ENCODE peak calls at places on chromosome 19, in five cellular contexts. N, O, I, Z and S are unnamed samples.

GRCh38 chr19:47158367-47158791 is 27.7 kb downstream of the SAE1 start:
- DNase-seq in N (no peak), O (no peak), I (no peak), Z (no peak), S (no peak)

GRCh38 chr19:58466760-58467589 is at the start of gene ZNF324:
- DNase-seq in N (peak), O (peak), I (peak), Z (peak), S (peak)

GRCh38 chr19:3176715-3177501 is 1.7 kb upstream of the S1PR4 start:
- DNase-seq in N (no peak), O (peak), I (peak), Z (peak), S (peak)

GRCh38 chr19:49157445-49158224 is at the start of gene TRPM4:
- DNase-seq in N (peak), O (peak), I (no peak), Z (peak), S (peak)

GRCh38 chr19:38385804-38386257 is 2.0 kb downstream of the GGN start:
- DNase-seq in N (no peak), O (no peak), I (no peak), Z (no peak), S (peak)

GRCh38 chr19:49790866-49791265 is 22.2 kb downstream of the FUZ start:
- DNase-seq in N (no peak), O (no peak), I (no peak), Z (peak), S (peak)

GRCh38 chr19:48487544-48487943 is 18.4 kb downstream of the CYTH2 start:
- DNase-seq in N (no peak), O (no peak), I (no peak), Z (no peak), S (peak)

GRCh38 chr19:46823049-46823448 is 27.6 kb downstream of the AP2S1 start:
- DNase-seq in N (no peak), O (no peak), I (no peak), Z (no peak), S (no peak)

GRCh38 chr19:8311461-8312260 is 3.5 kb upstream of the CD320 start:
- DNase-seq in N (no peak), O (peak), I (no peak), Z (no peak), S (no peak)

GRCh38 chr19:13979224-13979623 is 26.9 kb downstream of the RFX1 start:
- DNase-seq in N (no peak), O (no peak), I (no peak), Z (no peak), S (no peak)

GRCh38 chr19:35397064-35397463 is 26.2 kb downstream of the GPR42 start:
- DNase-seq in N (no peak), O (no peak), I (no peak), Z (no peak), S (no peak)

GRCh38 chr19:1944916-1945561 is 4.1 kb downstream of the CSNK1G2 start:
- DNase-seq in N (no peak), O (no peak), I (no peak), Z (no peak), S (no peak)

GRCh38 chr19:41457241-41457640 is 14.3 kb downstream of the ERICH4 start:
- DNase-seq in N (no peak), O (no peak), I (no peak), Z (no peak), S (no peak)

GRCh38 chr19:41324921-41325639 is 15.1 kb downstream of the CCDC97 start:
- DNase-seq in N (no peak), O (peak), I (no peak), Z (peak), S (peak)

GRCh38 chr19:29841559-29842367 is 30.0 kb downstream of the CCNE1 start:
- DNase-seq in N (no peak), O (no peak), I (no peak), Z (peak), S (no peak)

GRCh38 chr19:6239871-6240676 is 39.7 kb downstream of the MLLT1 start:
- DNase-seq in N (no peak), O (peak), I (no peak), Z (no peak), S (peak)

GRCh38 chr19:5801796-5802616 is 2.9 kb upstream of the NRTN start:
- DNase-seq in N (no peak), O (no peak), I (no peak), Z (peak), S (no peak)

GRCh38 chr19:19207637-19208582 is 3.8 kb upstream of the NCAN start:
- DNase-seq in N (no peak), O (no peak), I (no peak), Z (no peak), S (peak)

GRCh38 chr19:32607479-32607878 is 26.5 kb downstream of the PDCD5 start:
- DNase-seq in N (no peak), O (no peak), I (no peak), Z (no peak), S (no peak)

GRCh38 chr19:34503546-34504272 is 22.2 kb downstream of the WTIP start:
- DNase-seq in N (no peak), O (no peak), I (no peak), Z (no peak), S (peak)

GRCh38 chr19:722553-723101 is 13.9 kb downstream of the PALM start:
- DNase-seq in N (no peak), O (no peak), I (no peak), Z (no peak), S (peak)

GRCh38 chr19:38004505-38005223 is 97.7 kb downstream of the SIPA1L3 start:
- DNase-seq in N (peak), O (peak), I (no peak), Z (peak), S (peak)

GRCh38 chr19:16814526-16815100 is 14.6 kb upstream of the SIN3B start:
- DNase-seq in N (no peak), O (no peak), I (no peak), Z (peak), S (no peak)

GRCh38 chr19:50158577-50158976 is 4.5 kb downstream of the IZUMO2 start:
- DNase-seq in N (no peak), O (no peak), I (no peak), Z (no peak), S (no peak)

GRCh38 chr19:41698746-41699230 is 9.6 kb upstream of the CEACAM5 start:
- DNase-seq in N (no peak), O (no peak), I (no peak), Z (no peak), S (no peak)

GRCh38 chr19:45539460-45539859 is 32.2 kb downstream of the VASP start:
- DNase-seq in N (no peak), O (no peak), I (no peak), Z (no peak), S (no peak)

GRCh38 chr19:18234194-18234593 is 8.0 kb upstream of the PDE4C start:
- DNase-seq in N (no peak), O (no peak), I (no peak), Z (no peak), S (peak)

GRCh38 chr19:2186071-2186846 is 22.5 kb downstream of the DOT1L start:
- DNase-seq in N (no peak), O (peak), I (no peak), Z (peak), S (peak)

GRCh38 chr19:43656436-43656835 is 13.5 kb downstream of the PLAUR start:
- DNase-seq in N (no peak), O (no peak), I (no peak), Z (no peak), S (no peak)

GRCh38 chr19:58217607-58218391 is 10.9 kb upstream of the ZNF544 start:
- DNase-seq in N (no peak), O (no peak), I (no peak), Z (no peak), S (peak)

GRCh38 chr19:10114651-10115391 is 3.3 kb downstream of the P2RY11 start:
- DNase-seq in N (no peak), O (peak), I (no peak), Z (peak), S (peak)

GRCh38 chr19:18590273-18591272 is 2.0 kb downstream of the REX1BD start:
- DNase-seq in N (no peak), O (no peak), I (no peak), Z (no peak), S (peak)